ENCODE peak calls at places on chromosomes 2 and 18, in seven cellular contexts. E, T, H, X, G, J and U are unnamed samples.

GRCh38 chr2:50769416-50769815 is 262.5 kb downstream of the NRXN1 start:
- DNase-seq in X (no peak), T (no peak), E (peak; percentile 55), H (no peak), J (no peak), G (no peak), U (no peak)

GRCh38 chr2:216571909-216572513 is 61.2 kb upstream of the IGFBP2 start:
- DNase-seq in J (no peak), G (no peak), H (no peak), E (no peak), X (no peak), T (no peak), U (no peak)

GRCh38 chr2:207505728-207506127 is 24.0 kb upstream of the CREB1 start:
- DNase-seq in X (no peak), H (no peak), E (no peak), J (no peak), G (peak; percentile 94), T (no peak), U (no peak)

GRCh38 chr18:8461544-8461943 is 147.7 kb upstream of the RAB12 start:
- DNase-seq in H (no peak), G (no peak), J (no peak), X (no peak), E (no peak), T (no peak), U (no peak)

GRCh38 chr18:28791101-28791500 is 614.2 kb upstream of the CDH2 start:
- DNase-seq in T (no peak), E (no peak), G (no peak), H (no peak), J (no peak), X (no peak), U (no peak)

GRCh38 chr2:133171396-133172004 is 396.8 kb downstream of the NCKAP5 start:
- DNase-seq in G (peak; percentile 53), H (no peak), T (no peak), E (peak; percentile 13), J (no peak), X (no peak), U (no peak)

GRCh38 chr18:37385846-37386435 is 179.7 kb downstream of the CELF4 start:
- DNase-seq in G (peak; percentile 8), H (no peak), X (no peak), J (no peak), T (no peak), E (no peak), U (no peak)

GRCh38 chr2:163717993-163718680 is 17.7 kb downstream of the FIGN start:
- DNase-seq in G (no peak), H (no peak), X (no peak), E (no peak), T (no peak), J (no peak), U (no peak)

GRCh38 chr2:100846716-100847115 is 26.8 kb downstream of the NPAS2 start:
- DNase-seq in J (no peak), T (no peak), X (no peak), E (no peak), H (no peak), G (no peak), U (no peak)

GRCh38 chr18:52322307-52322706 is 17.7 kb upstream of the DCC start:
- DNase-seq in E (no peak), X (no peak), T (no peak), G (no peak), J (no peak), H (no peak), U (no peak)
- H3K4me3 ChIP-seq in E (no peak overlapping the region), X (no peak overlapping the region), T (no peak overlapping the region), G (no peak overlapping the region), J (no peak overlapping the region), H (no peak overlapping the region), U (no peak overlapping the region)

GRCh38 chr18:67876866-67877265 is 360.3 kb upstream of the DSEL start:
- DNase-seq in G (no peak), H (no peak), T (no peak), X (no peak), J (no peak), E (no peak), U (no peak)
- H3K9me3 ChIP-seq in G (no peaks in the 10 kb centered on the region), H (no peaks in the 10 kb centered on the region), T (no peaks in the 10 kb centered on the region), X (no peaks in the 10 kb centered on the region), J (no peaks in the 10 kb centered on the region), E (no peaks in the 10 kb centered on the region), U (no peaks in the 10 kb centered on the region)

GRCh38 chr18:69580107-69580506 is 179.4 kb downstream of the DOK6 start:
- DNase-seq in X (no peak), H (no peak), G (no peak), J (no peak), E (no peak), T (no peak), U (no peak)
- H3K4me3 ChIP-seq in X (no peak overlapping the region), H (no peak overlapping the region), G (no peak overlapping the region), J (no peak overlapping the region), E (no peak overlapping the region), T (no peak overlapping the region), U (no peak overlapping the region)

GRCh38 chr2:45937990-45938389 is 286.5 kb downstream of the PRKCE start:
- DNase-seq in T (no peak), X (no peak), H (no peak), G (no peak), E (no peak), J (no peak), U (no peak)
- H3K9me3 ChIP-seq in T (no peaks in the 10 kb centered on the region), X (no peaks in the 10 kb centered on the region), H (no peaks in the 10 kb centered on the region), G (no peaks in the 10 kb centered on the region), E (no peaks in the 10 kb centered on the region), J (no peaks in the 10 kb centered on the region), U (no peaks in the 10 kb centered on the region)

DNA sequence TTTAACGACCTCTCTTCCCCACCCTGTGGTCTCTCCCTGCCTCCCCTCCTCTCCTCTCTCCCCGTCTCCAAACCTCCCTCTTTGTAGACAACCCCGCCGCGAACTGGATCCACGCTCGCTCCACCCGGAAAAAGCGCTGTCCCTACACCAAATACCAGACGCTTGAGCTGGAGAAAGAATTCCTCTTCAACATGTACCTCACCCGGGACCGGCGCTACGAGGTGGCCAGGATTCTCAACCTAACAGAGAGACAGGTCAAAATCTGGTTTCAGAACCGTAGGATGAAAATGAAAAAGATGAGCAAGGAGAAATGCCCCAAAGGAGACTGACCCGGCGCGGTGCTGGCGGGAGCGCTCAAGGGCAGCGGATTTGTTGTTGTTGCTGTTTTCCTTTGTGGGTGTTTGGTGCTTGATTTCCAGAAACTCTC is 1.3 kb downstream of the HOXD9 start:
- DNase-seq in H (no peak), G (no peak), E (no peak), J (no peak), T (peak; percentile 63), X (no peak), U (no peak)
- H3K4me3 ChIP-seq in H (peak overlapping the region; percentile 62), G (no peak overlapping the region), E (no peak overlapping the region), J (no peak overlapping the region), T (peak overlapping the region; percentile 72), X (peak overlapping the region; percentile 61), U (no peak overlapping the region)

GRCh38 chr2:109487237-109487869 is 126.4 kb downstream of the SEPTIN10 start:
- DNase-seq in G (no peak), X (no peak), E (no peak), H (no peak), J (no peak), T (peak; percentile 29), U (no peak)

GRCh38 chr2:109486711-109487130 is 127.0 kb downstream of the SEPTIN10 start:
- DNase-seq in X (no peak), G (no peak), T (peak; percentile 42), E (no peak), H (no peak), J (no peak), U (no peak)

GRCh38 chr2:109493176-109493935 is 120.4 kb downstream of the SEPTIN10 start:
- DNase-seq in J (no peak), G (no peak), H (no peak), T (no peak), E (no peak), X (no peak), U (no peak)

GRCh38 chr2:109487871-109488655 is 125.7 kb downstream of the SEPTIN10 start:
- DNase-seq in H (no peak), T (peak; percentile 51), J (no peak), E (no peak), G (no peak), X (no peak), U (no peak)

DNA sequence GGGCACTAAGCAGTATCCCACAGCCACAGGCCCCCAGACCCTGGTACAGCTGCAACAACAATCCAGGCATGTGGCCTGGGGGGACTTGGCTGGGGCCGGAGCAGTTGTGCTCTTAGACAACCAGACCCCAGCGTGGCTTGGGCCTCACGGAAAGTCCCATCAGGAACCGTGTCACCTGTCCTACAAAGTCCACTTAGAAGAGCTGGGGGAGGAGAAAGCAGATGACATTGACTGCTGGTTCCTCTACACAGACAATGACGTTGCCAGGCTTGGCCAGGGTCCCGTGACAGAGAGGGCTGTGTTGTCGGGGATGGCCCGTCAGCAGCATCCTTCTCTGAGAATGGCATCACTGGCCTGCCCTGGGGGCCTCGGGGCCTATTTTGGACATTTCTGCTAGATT is 124.5 kb downstream of the SEPTIN10 start:
- DNase-seq in E (no peak), X (no peak), J (no peak), T (peak; percentile 51), G (no peak), H (no peak), U (no peak)
- H3K9me3 ChIP-seq in E (no peaks in the 10 kb centered on the region), X (no peaks in the 10 kb centered on the region), J (no peaks in the 10 kb centered on the region), T (no peaks in the 10 kb centered on the region), G (no peaks in the 10 kb centered on the region), H (no peaks in the 10 kb centered on the region), U (no peaks in the 10 kb centered on the region)

GRCh38 chr2:196589429-196589828 is 50.1 kb upstream of the CCDC150 start:
- DNase-seq in J (no peak), X (no peak), G (no peak), H (no peak), E (no peak), T (no peak), U (no peak)

GRCh38 chr2:196591621-196592022 is 47.9 kb upstream of the CCDC150 start:
- DNase-seq in X (no peak), T (no peak), G (no peak), H (no peak), E (no peak), J (no peak), U (no peak)

GRCh38 chr2:196592331-196592911 is 47.1 kb upstream of the CCDC150 start:
- DNase-seq in H (no peak), E (peak; percentile 64), J (peak; percentile 19), G (peak; percentile 27), T (no peak), X (peak; percentile 24), U (peak; percentile 50)

GRCh38 chr2:196590286-196590685 is 49.2 kb upstream of the CCDC150 start:
- DNase-seq in E (no peak), H (no peak), X (no peak), G (no peak), T (no peak), J (no peak), U (no peak)

DNA sequence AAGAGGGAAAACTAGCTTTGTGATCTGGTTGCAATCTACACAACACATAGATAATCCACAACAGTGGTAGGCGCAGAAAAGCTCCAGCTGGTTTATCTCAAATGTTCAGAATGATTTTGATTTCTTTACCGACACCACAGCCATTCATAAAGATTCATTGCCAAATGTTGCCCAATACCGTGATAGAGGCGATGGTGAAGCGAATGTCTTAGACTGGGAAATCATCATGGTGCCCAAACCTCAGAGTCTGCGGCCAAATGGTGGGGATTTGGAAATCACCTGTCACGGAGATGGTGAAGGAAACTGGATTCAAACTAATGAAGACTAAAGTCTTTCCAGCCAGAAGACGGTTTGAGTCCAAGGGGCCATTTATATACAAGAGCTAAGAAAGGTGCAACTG is 48.5 kb upstream of the CCDC150 start:
- DNase-seq in X (no peak), T (no peak), E (no peak), G (no peak), H (no peak), J (no peak), U (no peak)
- H3K4me3 ChIP-seq in X (peak overlapping the region; percentile 79), T (no peak overlapping the region), E (no peak overlapping the region), G (no peak overlapping the region), H (no peak overlapping the region), J (no peak overlapping the region), U (no peak overlapping the region)